ENCODE peak calls at places on chromosomes 11 and 22, in ten cellular contexts. S is H54; V is IMR-90; F is activated T-cell treated with anti-CD3 and anti-CD28 coated beads, Interleukin-2, amount 50 U/mL, for 72 hours; R is non-pigmented ciliary epithelial cell; M is activated naive CD8-positive, alpha-beta T cell treated with anti-CD3 and anti-CD28 coated beads, Interleukin-2, amount 50 U/mL, for 24 hours; T is CD8-positive, alpha-beta memory T cell; E is Calu3; K is osteocyte; H is pancreas. U is an unnamed sample.
A peak's percentile ranks its signal among the peaks of the same experiment; 100 is the strongest.

GRCh38 chr22:17777005-17777716 is 2.9 kb upstream of the BID start:
- DNase-seq in E (no peak), M (peak; percentile 72), V (no peak), H (no peak), R (no peak), F (peak; percentile 77), S (no peak), T (peak; percentile 80), K (no peak), U (peak; percentile 69)

GRCh38 chr11:86874314-86875056 is 74.1 kb downstream of the PRSS23 start:
- DNase-seq in T (no peak), F (no peak), R (no peak), K (no peak), S (no peak), M (no peak), E (no peak), V (peak; percentile 17), H (no peak), U (no peak)

GRCh38 chr22:21045585-21046294 is at the start of gene LRRC74B:
- DNase-seq in E (peak; percentile 92), T (peak; percentile 52), H (peak; percentile 94), F (peak; percentile 79), V (peak; percentile 87), R (peak; percentile 46), K (peak; percentile 98), M (peak; percentile 83), S (peak; percentile 84), U (peak; percentile 56)

GRCh38 chr11:71170619-71171018 is 81.8 kb downstream of the SHANK2 start:
- DNase-seq in F (no peak), H (no peak), E (no peak), T (no peak), V (no peak), S (no peak), R (no peak), K (no peak), M (no peak), U (no peak)

GRCh38 chr11:36574486-36574885 is 6.7 kb downstream of the RAG1 start:
- DNase-seq in H (no peak), F (no peak), V (no peak), T (no peak), K (no peak), M (no peak), E (no peak), R (no peak), S (no peak), U (no peak)

GRCh38 chr11:134385774-134386565 is 26.1 kb downstream of the B3GAT1 start:
- DNase-seq in T (no peak), R (no peak), F (no peak), V (no peak), E (peak; percentile 17), M (no peak), H (peak; percentile 38), K (no peak), S (no peak), U (no peak)

GRCh38 chr22:32518848-32519247 is 44.2 kb downstream of the FBXO7 start:
- DNase-seq in E (no peak), V (no peak), K (no peak), M (no peak), T (no peak), H (no peak), F (peak; percentile 5), S (no peak), R (no peak), U (no peak)

GRCh38 chr11:48013269-48013901 is 33.0 kb downstream of the PTPRJ start:
- DNase-seq in T (peak; percentile 63), R (no peak), E (peak; percentile 46), H (peak; percentile 70), S (peak; percentile 75), F (peak; percentile 74), V (peak; percentile 65), K (no peak), M (peak; percentile 71), U (peak; percentile 52)

GRCh38 chr11:92750794-92751193 is 218.7 kb upstream of the MTNR1B start:
- DNase-seq in E (no peak), M (no peak), S (no peak), H (no peak), K (no peak), V (no peak), F (no peak), T (no peak), R (no peak), U (no peak)

GRCh38 chr11:102798012-102798746 is at the start of gene MMP1:
- DNase-seq in H (no peak), T (no peak), F (no peak), V (peak; percentile 90), S (no peak), K (no peak), M (no peak), E (no peak), R (no peak), U (no peak)

GRCh38 chr11:2565447-2566222 is 120.8 kb downstream of the KCNQ1 start:
- DNase-seq in H (peak; percentile 49), T (no peak), K (no peak), M (no peak), V (no peak), F (no peak), R (no peak), E (no peak), S (no peak), U (no peak)

GRCh38 chr11:67197606-67198005 is 68.7 kb upstream of the GRK2 start:
- DNase-seq in T (no peak), H (no peak), M (no peak), F (no peak), K (no peak), V (no peak), E (no peak), R (no peak), S (no peak), U (no peak)

GRCh38 chr11:63505857-63506528 is at the start of gene LGALS12:
- DNase-seq in R (no peak), H (no peak), K (no peak), M (no peak), V (no peak), S (no peak), F (no peak), T (no peak), E (no peak), U (no peak)

GRCh38 chr11:10155793-10156490 is 138.1 kb downstream of the SBF2 start:
- DNase-seq in F (no peak), V (no peak), S (no peak), E (peak; percentile 5), H (no peak), K (no peak), T (no peak), M (no peak), R (no peak), U (no peak)

GRCh38 chr22:42072606-42073330 is 1.3 kb upstream of the PHETA2 start:
- DNase-seq in V (no peak), R (no peak), M (no peak), K (no peak), T (no peak), H (no peak), S (no peak), F (no peak), E (no peak), U (no peak)

GRCh38 chr11:118435893-118436624 is at the start of gene KMT2A:
- DNase-seq in M (peak; percentile 97), F (peak; percentile 94), T (peak; percentile 96), K (peak; percentile 99), V (peak; percentile 95), E (peak; percentile 98), H (peak; percentile 99), R (peak; percentile 73), S (peak; percentile 75), U (peak; percentile 93)

GRCh38 chr22:31274017-31274416 is 18.3 kb downstream of the PIK3IP1 start:
- DNase-seq in M (no peak), H (no peak), R (no peak), F (no peak), T (no peak), K (no peak), S (no peak), E (no peak), V (no peak), U (no peak)

GRCh38 chr11:118627566-118627965 is 20.2 kb downstream of the PHLDB1 start:
- DNase-seq in K (no peak), T (no peak), E (no peak), H (peak; percentile 73), F (no peak), R (no peak), S (no peak), M (no peak), V (no peak), U (no peak)